ENCODE peak calls at places on chromosomes 13 and 19, in ten cellular contexts. A, D, C, T, I, L, Z, S, V and K are unnamed samples.

GRCh38 chr19:2544576-2545415 is 68.9 kb downstream of the GADD45B start:
- DNase-seq in A (no peak), D (no peak), C (no peak), T (peak), I (no peak), L (no peak), Z (no peak), S (peak), V (peak), K (no peak)

GRCh38 chr13:93002071-93002470 is 224.5 kb upstream of the GPC6 start:
- DNase-seq in A (no peak), D (no peak), C (no peak), T (no peak), I (no peak), L (no peak), Z (no peak), S (no peak), V (peak), K (no peak)

GRCh38 chr19:46639356-46640061 is 3.5 kb upstream of the GNG8 start:
- DNase-seq in A (no peak), D (no peak), C (no peak), T (peak), I (no peak), L (peak), Z (peak), S (peak), V (peak), K (peak)

GRCh38 chr19:4098493-4098892 is 25.4 kb downstream of the MAP2K2 start:
- DNase-seq in A (no peak), D (no peak), C (no peak), T (peak), I (no peak), L (no peak), Z (no peak), S (no peak), V (no peak), K (no peak)

GRCh38 chr13:101231751-101232428 is 184.4 kb downstream of the NALCN start:
- DNase-seq in A (no peak), D (no peak), C (no peak), T (no peak), I (no peak), L (no peak), Z (no peak), S (no peak), V (peak), K (no peak)

GRCh38 chr13:43014162-43014561 is 9.2 kb upstream of the DNAJC15 start:
- DNase-seq in A (no peak), D (no peak), C (no peak), T (no peak), I (no peak), L (no peak), Z (no peak), S (no peak), V (no peak), K (no peak)

GRCh38 chr13:73717632-73718031 is 416.6 kb downstream of the KLF12 start:
- DNase-seq in A (no peak), D (no peak), C (no peak), T (no peak), I (no peak), L (no peak), Z (no peak), S (no peak), V (peak), K (no peak)

GRCh38 chr13:27374650-27375049 is 49.8 kb upstream of the GTF3A start:
- DNase-seq in A (peak), D (no peak), C (peak), T (no peak), I (peak), L (peak), Z (peak), S (peak), V (peak), K (peak)

GRCh38 chr13:34044660-34045080 is 226.7 kb downstream of the RFC3 start:
- DNase-seq in A (peak), D (no peak), C (no peak), T (no peak), I (no peak), L (no peak), Z (no peak), S (no peak), V (peak), K (no peak)

GRCh38 chr19:45125975-45126493 is 33.1 kb downstream of the PPP1R37 start:
- DNase-seq in A (peak), D (peak), C (no peak), T (no peak), I (peak), L (peak), Z (peak), S (peak), V (peak), K (no peak)

GRCh38 chr19:11418518-11419506 is at the start of gene RGL3:
- DNase-seq in A (no peak), D (no peak), C (no peak), T (peak), I (no peak), L (no peak), Z (no peak), S (no peak), V (no peak), K (no peak)

GRCh38 chr13:28865951-28866350 is 45.8 kb downstream of the MTUS2 start:
- DNase-seq in A (no peak), D (no peak), C (no peak), T (no peak), I (no peak), L (no peak), Z (no peak), S (no peak), V (no peak), K (no peak)

GRCh38 chr19:4676955-4677731 is 7.0 kb upstream of the MYDGF start:
- DNase-seq in A (no peak), D (peak), C (no peak), T (no peak), I (no peak), L (peak), Z (peak), S (peak), V (peak), K (no peak)

GRCh38 chr19:41769608-41770007 is 14.3 kb downstream of the CEACAM6 start:
- DNase-seq in A (no peak), D (no peak), C (no peak), T (no peak), I (no peak), L (no peak), Z (no peak), S (no peak), V (no peak), K (no peak)

GRCh38 chr13:101706651-101707050 is 254.2 kb downstream of the ITGBL1 start:
- DNase-seq in A (peak), D (no peak), C (no peak), T (no peak), I (peak), L (no peak), Z (no peak), S (no peak), V (peak), K (peak)

GRCh38 chr19:16340092-16340491 is 15.5 kb downstream of the KLF2 start:
- DNase-seq in A (no peak), D (no peak), C (no peak), T (no peak), I (no peak), L (no peak), Z (no peak), S (no peak), V (peak), K (no peak)

GRCh38 chr19:16340654-16341053 is 16.0 kb downstream of the KLF2 start:
- DNase-seq in A (no peak), D (no peak), C (no peak), T (no peak), I (no peak), L (no peak), Z (no peak), S (no peak), V (no peak), K (no peak)

GRCh38 chr19:16337809-16338469 is 13.3 kb downstream of the KLF2 start:
- DNase-seq in A (no peak), D (no peak), C (no peak), T (no peak), I (no peak), L (no peak), Z (no peak), S (no peak), V (peak), K (no peak)

GRCh38 chr19:16338470-16339360 is 14.1 kb downstream of the KLF2 start:
- DNase-seq in A (peak), D (no peak), C (peak), T (peak), I (no peak), L (no peak), Z (no peak), S (peak), V (peak), K (peak)

GRCh38 chr19:16339361-16339725 is 14.7 kb downstream of the KLF2 start:
- DNase-seq in A (no peak), D (no peak), C (no peak), T (no peak), I (no peak), L (no peak), Z (no peak), S (no peak), V (no peak), K (no peak)
- TF ChIP-seq CTCF in A (no peak), D (no peak), C (no peak), T (no peak), I (no peak), L (no peak), Z (no peak), S (no peak), V (no peak), K (no peak)

GRCh38 chr19:13038306-13039210 is 43.3 kb downstream of the NFIX start:
- DNase-seq in A (no peak), D (no peak), C (no peak), T (no peak), I (no peak), L (no peak), Z (no peak), S (no peak), V (no peak), K (no peak)
- TF ChIP-seq CTCF in A (no peak), D (peak), C (no peak), T (no peak), I (no peak), L (no peak), Z (peak), S (no peak), V (no peak), K (no peak)

DNA sequence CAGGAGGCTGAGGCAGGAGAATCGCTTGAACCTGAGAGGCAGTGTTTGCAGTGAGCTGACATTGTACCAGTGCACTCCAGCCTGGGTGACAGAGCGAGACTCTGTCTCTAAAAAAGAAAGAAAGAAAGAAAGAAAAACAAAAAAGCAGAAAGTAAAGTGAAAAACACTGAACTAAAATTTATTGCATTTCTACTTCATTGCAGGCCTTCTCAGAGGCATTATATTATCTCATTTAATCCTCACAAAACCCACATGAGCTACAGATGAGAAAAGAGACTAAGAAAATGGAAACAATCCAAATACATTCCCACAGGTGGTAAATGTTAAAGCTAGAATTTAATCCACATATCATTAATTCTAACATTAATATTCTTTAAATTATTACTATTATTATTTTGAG is 147.2 kb upstream of the FREM2 start:
- DNase-seq in A (no peak), D (no peak), C (no peak), T (no peak), I (no peak), L (no peak), Z (no peak), S (no peak), V (no peak), K (no peak)
- TF ChIP-seq CTCF in A (no peak), D (no peak), C (no peak), T (no peak), I (no peak), L (no peak), Z (no peak), S (no peak), V (no peak), K (no peak)

GRCh38 chr19:20367811-20368294 is 197.7 kb downstream of the ZNF737 start:
- DNase-seq in A (no peak), D (no peak), C (no peak), T (no peak), I (no peak), L (no peak), Z (no peak), S (no peak), V (no peak), K (no peak)
- TF ChIP-seq CTCF in A (no peak), D (no peak), C (no peak), T (peak), I (no peak), L (no peak), Z (no peak), S (no peak), V (no peak), K (no peak)

GRCh38 chr19:10076535-10076934 is 9.6 kb upstream of the SHFL start:
- DNase-seq in A (no peak), D (no peak), C (no peak), T (no peak), I (no peak), L (no peak), Z (no peak), S (no peak), V (no peak), K (no peak)

GRCh38 chr19:10078329-10078728 is 7.8 kb upstream of the SHFL start:
- DNase-seq in A (no peak), D (no peak), C (no peak), T (no peak), I (no peak), L (no peak), Z (no peak), S (no peak), V (no peak), K (no peak)

GRCh38 chr19:10079031-10079453 is 7.1 kb upstream of the SHFL start:
- DNase-seq in A (no peak), D (no peak), C (no peak), T (no peak), I (no peak), L (no peak), Z (no peak), S (no peak), V (no peak), K (no peak)

GRCh38 chr19:10070730-10071446 is 15.2 kb upstream of the SHFL start:
- DNase-seq in A (no peak), D (no peak), C (no peak), T (peak), I (no peak), L (no peak), Z (no peak), S (no peak), V (no peak), K (no peak)

GRCh38 chr19:10074153-10074552 is 12.0 kb upstream of the SHFL start:
- DNase-seq in A (no peak), D (no peak), C (no peak), T (no peak), I (no peak), L (no peak), Z (peak), S (peak), V (no peak), K (no peak)
- TF ChIP-seq CTCF in A (peak), D (no peak), C (no peak), T (no peak), I (no peak), L (peak), Z (peak), S (peak), V (peak), K (no peak)

GRCh38 chr19:31530781-31531180 is 181.5 kb upstream of the TSHZ3 start:
- DNase-seq in A (no peak), D (no peak), C (no peak), T (no peak), I (no peak), L (no peak), Z (no peak), S (no peak), V (no peak), K (no peak)

GRCh38 chr19:31532034-31532433 is 182.8 kb upstream of the TSHZ3 start:
- DNase-seq in A (no peak), D (no peak), C (no peak), T (no peak), I (no peak), L (no peak), Z (no peak), S (no peak), V (no peak), K (no peak)

GRCh38 chr19:31533114-31533513 is 183.9 kb upstream of the TSHZ3 start:
- DNase-seq in A (no peak), D (no peak), C (no peak), T (no peak), I (no peak), L (no peak), Z (no peak), S (no peak), V (no peak), K (no peak)

GRCh38 chr19:31529121-31529520 is 179.9 kb upstream of the TSHZ3 start:
- DNase-seq in A (no peak), D (no peak), C (no peak), T (no peak), I (no peak), L (no peak), Z (no peak), S (no peak), V (no peak), K (no peak)

GRCh38 chr19:31531326-31531725 is 182.1 kb upstream of the TSHZ3 start:
- DNase-seq in A (no peak), D (no peak), C (no peak), T (no peak), I (no peak), L (no peak), Z (no peak), S (no peak), V (no peak), K (no peak)
- TF ChIP-seq CTCF in A (no peak), D (no peak), C (no peak), T (no peak), I (no peak), L (no peak), Z (no peak), S (no peak), V (no peak), K (no peak)

DNA sequence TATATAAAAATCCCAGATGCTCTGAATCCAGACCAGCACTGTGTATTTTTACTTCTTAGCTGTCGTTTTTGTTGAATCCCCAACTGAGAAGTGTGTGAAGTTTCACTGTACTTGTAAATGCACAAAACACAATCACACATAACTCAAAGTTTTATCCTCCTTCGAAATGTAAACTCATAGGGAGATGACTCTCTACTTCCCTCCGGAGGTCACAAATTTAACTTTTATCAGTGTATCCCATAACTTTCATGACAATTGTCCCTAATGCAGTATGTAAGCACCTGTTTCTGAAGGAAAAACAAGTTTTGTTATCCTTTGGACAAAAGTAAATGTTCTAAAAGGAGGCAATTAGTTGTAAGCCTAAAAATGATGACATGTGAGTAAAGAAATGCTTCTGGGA is 665.0 kb upstream of the SLITRK6 start:
- DNase-seq in A (no peak), D (no peak), C (no peak), T (no peak), I (no peak), L (no peak), Z (no peak), S (no peak), V (no peak), K (no peak)
- TF ChIP-seq CTCF in A (no peak), D (no peak), C (no peak), T (no peak), I (no peak), L (peak), Z (no peak), S (no peak), V (no peak), K (no peak)

GRCh38 chr19:54390942-54391577 is 24.2 kb upstream of the TTYH1 start:
- DNase-seq in A (peak), D (no peak), C (no peak), T (no peak), I (no peak), L (peak), Z (peak), S (peak), V (peak), K (no peak)

GRCh38 chr19:54389556-54389955 is 24.8 kb upstream of the LAIR1 start:
- DNase-seq in A (no peak), D (no peak), C (no peak), T (no peak), I (no peak), L (no peak), Z (no peak), S (no peak), V (no peak), K (no peak)

GRCh38 chr19:54393381-54393780 is 21.9 kb upstream of the TTYH1 start:
- DNase-seq in A (no peak), D (no peak), C (no peak), T (no peak), I (no peak), L (no peak), Z (no peak), S (no peak), V (no peak), K (no peak)

GRCh38 chr19:54392078-54392477 is 23.2 kb upstream of the TTYH1 start:
- DNase-seq in A (no peak), D (no peak), C (no peak), T (no peak), I (no peak), L (no peak), Z (no peak), S (no peak), V (no peak), K (no peak)

DNA sequence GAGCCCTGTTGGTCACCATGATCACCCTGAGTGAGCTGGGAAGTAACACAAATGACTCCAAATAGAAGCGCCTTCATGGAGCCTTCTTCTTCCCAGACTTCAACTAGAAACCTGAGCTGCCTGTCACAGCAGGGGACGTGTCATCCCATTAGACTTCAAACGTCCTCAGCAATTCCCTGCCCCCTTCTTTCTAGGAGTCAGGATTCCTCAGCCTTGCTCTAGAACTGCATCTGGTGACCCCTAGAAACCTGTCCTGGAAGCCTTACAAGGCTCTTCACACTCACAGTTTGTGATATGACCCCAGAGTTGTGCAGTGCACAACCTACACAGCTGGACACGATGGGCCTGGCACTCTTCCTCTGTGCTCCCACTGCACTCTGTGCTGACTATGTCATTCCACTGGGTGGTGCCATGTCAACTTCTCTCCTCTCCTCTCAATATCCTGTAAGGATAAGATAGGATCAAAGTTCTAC is 23.6 kb upstream of the TTYH1 start:
- DNase-seq in A (no peak), D (no peak), C (no peak), T (no peak), I (no peak), L (no peak), Z (no peak), S (no peak), V (no peak), K (no peak)
- TF ChIP-seq CTCF in A (peak), D (peak), C (no peak), T (no peak), I (no peak), L (no peak), Z (no peak), S (no peak), V (no peak), K (no peak)

GRCh38 chr13:90049989-90050671 is 1297.4 kb upstream of the MIR17HG start:
- DNase-seq in A (no peak), D (no peak), C (no peak), T (no peak), I (no peak), L (no peak), Z (no peak), S (no peak), V (no peak), K (no peak)
- TF ChIP-seq CTCF in A (no peak), D (no peak), C (no peak), T (no peak), I (no peak), L (no peak), Z (no peak), S (no peak), V (no peak), K (no peak)